ENCODE peak calls at places on chromosomes 16 and 17, in ten cellular contexts. One of them, this sample, is unnamed.

GRCh38 chr17:82242977-82243647 is 14.3 kb downstream of the SLC16A3 start:
- DNase-seq in transverse colon: peak; percentile 65
- DNase-seq in mammary epithelial cell: peak; percentile 64
- DNase-seq in fibroblast of pulmonary artery: peak; percentile 89
- DNase-seq in lower lobe of right lung: peak; percentile 86
- DNase-seq in cardiac muscle cell: no peak
- DNase-seq in stomach: peak; percentile 88
- DNase-seq in colonic mucosa: peak; percentile 67
- DNase-seq in hepatocyte: peak; percentile 74
- DNase-seq in spleen: peak; percentile 77
- DNase-seq in this sample: no peak

GRCh38 chr16:14180431-14181059 is 109.4 kb downstream of the MRTFB start:
- DNase-seq in transverse colon: no peak
- DNase-seq in mammary epithelial cell: peak; percentile 3
- DNase-seq in fibroblast of pulmonary artery: no peak
- DNase-seq in lower lobe of right lung: peak; percentile 50
- DNase-seq in cardiac muscle cell: peak; percentile 46
- DNase-seq in stomach: no peak
- DNase-seq in colonic mucosa: no peak
- DNase-seq in hepatocyte: no peak
- DNase-seq in spleen: no peak
- DNase-seq in this sample: no peak

GRCh38 chr16:57689772-57690558 is 4.6 kb upstream of the DRC7 start:
- DNase-seq in transverse colon: no peak
- DNase-seq in mammary epithelial cell: no peak
- DNase-seq in fibroblast of pulmonary artery: no peak
- DNase-seq in lower lobe of right lung: no peak
- DNase-seq in cardiac muscle cell: peak; percentile 18
- DNase-seq in stomach: no peak
- DNase-seq in colonic mucosa: no peak
- DNase-seq in hepatocyte: no peak
- DNase-seq in spleen: peak; percentile 88
- DNase-seq in this sample: peak; percentile 40

GRCh38 chr17:59423137-59423703 is 91.8 kb downstream of the YPEL2 start:
- DNase-seq in transverse colon: no peak
- DNase-seq in mammary epithelial cell: no peak
- DNase-seq in fibroblast of pulmonary artery: peak; percentile 90
- DNase-seq in lower lobe of right lung: no peak
- DNase-seq in cardiac muscle cell: peak; percentile 54
- DNase-seq in stomach: no peak
- DNase-seq in colonic mucosa: no peak
- DNase-seq in hepatocyte: peak; percentile 62
- DNase-seq in spleen: no peak
- DNase-seq in this sample: no peak

GRCh38 chr17:38605852-38606645 is at the start of gene SRCIN1:
- DNase-seq in transverse colon: peak; percentile 74
- DNase-seq in mammary epithelial cell: peak; percentile 16
- DNase-seq in fibroblast of pulmonary artery: no peak
- DNase-seq in lower lobe of right lung: peak; percentile 71
- DNase-seq in cardiac muscle cell: peak; percentile 65
- DNase-seq in stomach: peak; percentile 76
- DNase-seq in colonic mucosa: peak; percentile 72
- DNase-seq in hepatocyte: peak; percentile 84
- DNase-seq in spleen: peak; percentile 81
- DNase-seq in this sample: no peak

GRCh38 chr17:376936-377863 is 24.6 kb upstream of the RPH3AL start:
- DNase-seq in transverse colon: no peak
- DNase-seq in mammary epithelial cell: no peak
- DNase-seq in fibroblast of pulmonary artery: no peak
- DNase-seq in lower lobe of right lung: no peak
- DNase-seq in cardiac muscle cell: no peak
- DNase-seq in stomach: no peak
- DNase-seq in colonic mucosa: no peak
- DNase-seq in hepatocyte: no peak
- DNase-seq in spleen: peak; percentile 11
- DNase-seq in this sample: no peak

GRCh38 chr17:40097931-40098845 is 2.2 kb downstream of the NR1D1 start:
- DNase-seq in transverse colon: peak; percentile 90
- DNase-seq in mammary epithelial cell: peak; percentile 81
- DNase-seq in fibroblast of pulmonary artery: peak; percentile 40
- DNase-seq in lower lobe of right lung: peak; percentile 60
- DNase-seq in cardiac muscle cell: no peak
- DNase-seq in stomach: peak; percentile 85
- DNase-seq in colonic mucosa: peak; percentile 89
- DNase-seq in hepatocyte: peak; percentile 82
- DNase-seq in spleen: no peak
- DNase-seq in this sample: no peak

GRCh38 chr17:17780941-17781590 is 55.7 kb downstream of the SREBF1 start:
- DNase-seq in transverse colon: peak; percentile 16
- DNase-seq in mammary epithelial cell: no peak
- DNase-seq in fibroblast of pulmonary artery: peak; percentile 78
- DNase-seq in lower lobe of right lung: no peak
- DNase-seq in cardiac muscle cell: peak; percentile 82
- DNase-seq in stomach: peak; percentile 52
- DNase-seq in colonic mucosa: peak; percentile 29
- DNase-seq in hepatocyte: peak; percentile 84
- DNase-seq in spleen: no peak
- DNase-seq in this sample: no peak

GRCh38 chr17:34728771-34729310 is 149.5 kb downstream of the TMEM132E start:
- DNase-seq in transverse colon: no peak
- DNase-seq in mammary epithelial cell: no peak
- DNase-seq in fibroblast of pulmonary artery: no peak
- DNase-seq in lower lobe of right lung: no peak
- DNase-seq in cardiac muscle cell: no peak
- DNase-seq in stomach: no peak
- DNase-seq in colonic mucosa: no peak
- DNase-seq in hepatocyte: no peak
- DNase-seq in spleen: no peak
- DNase-seq in this sample: no peak

GRCh38 chr17:8162232-8162996 is at the start of gene VAMP2:
- DNase-seq in transverse colon: peak; percentile 85
- DNase-seq in mammary epithelial cell: peak; percentile 66
- DNase-seq in fibroblast of pulmonary artery: peak; percentile 70
- DNase-seq in lower lobe of right lung: peak; percentile 89
- DNase-seq in cardiac muscle cell: peak; percentile 87
- DNase-seq in stomach: peak; percentile 86
- DNase-seq in colonic mucosa: peak; percentile 78
- DNase-seq in hepatocyte: peak; percentile 94
- DNase-seq in spleen: peak; percentile 96
- DNase-seq in this sample: no peak

GRCh38 chr16:2699791-2700600 is 17.7 kb downstream of the KCTD5 start:
- DNase-seq in transverse colon: no peak
- DNase-seq in mammary epithelial cell: no peak
- DNase-seq in fibroblast of pulmonary artery: no peak
- DNase-seq in lower lobe of right lung: no peak
- DNase-seq in cardiac muscle cell: no peak
- DNase-seq in stomach: no peak
- DNase-seq in colonic mucosa: no peak
- DNase-seq in hepatocyte: no peak
- DNase-seq in spleen: no peak
- DNase-seq in this sample: no peak
- H3K4me3 ChIP-seq in transverse colon: no peak overlapping the region
- H3K4me3 ChIP-seq in mammary epithelial cell: no peak overlapping the region
- H3K4me3 ChIP-seq in fibroblast of pulmonary artery: no peak overlapping the region
- H3K4me3 ChIP-seq in lower lobe of right lung: no peak overlapping the region
- H3K4me3 ChIP-seq in cardiac muscle cell: no peak overlapping the region
- H3K4me3 ChIP-seq in stomach: no peak overlapping the region
- H3K4me3 ChIP-seq in colonic mucosa: no peak overlapping the region
- H3K4me3 ChIP-seq in hepatocyte: no peak overlapping the region
- H3K4me3 ChIP-seq in spleen: no peak overlapping the region
- H3K4me3 ChIP-seq in this sample: no peak overlapping the region

GRCh38 chr16:11234884-11235702 is 20.9 kb downstream of the SOCS1 start:
- DNase-seq in transverse colon: no peak
- DNase-seq in mammary epithelial cell: no peak
- DNase-seq in fibroblast of pulmonary artery: no peak
- DNase-seq in lower lobe of right lung: peak; percentile 71
- DNase-seq in cardiac muscle cell: no peak
- DNase-seq in stomach: no peak
- DNase-seq in colonic mucosa: no peak
- DNase-seq in hepatocyte: no peak
- DNase-seq in spleen: no peak
- DNase-seq in this sample: no peak

GRCh38 chr16:11236855-11237254 is 19.1 kb downstream of the SOCS1 start:
- DNase-seq in transverse colon: no peak
- DNase-seq in mammary epithelial cell: no peak
- DNase-seq in fibroblast of pulmonary artery: peak; percentile 50
- DNase-seq in lower lobe of right lung: peak; percentile 79
- DNase-seq in cardiac muscle cell: no peak
- DNase-seq in stomach: no peak
- DNase-seq in colonic mucosa: no peak
- DNase-seq in hepatocyte: no peak
- DNase-seq in spleen: no peak
- DNase-seq in this sample: no peak

GRCh38 chr16:11233727-11234376 is 22.2 kb downstream of the SOCS1 start:
- DNase-seq in transverse colon: peak; percentile 34
- DNase-seq in mammary epithelial cell: no peak
- DNase-seq in fibroblast of pulmonary artery: no peak
- DNase-seq in lower lobe of right lung: no peak
- DNase-seq in cardiac muscle cell: no peak
- DNase-seq in stomach: no peak
- DNase-seq in colonic mucosa: no peak
- DNase-seq in hepatocyte: no peak
- DNase-seq in spleen: no peak
- DNase-seq in this sample: no peak

GRCh38 chr16:11236441-11236840 is 19.6 kb downstream of the SOCS1 start:
- DNase-seq in transverse colon: no peak
- DNase-seq in mammary epithelial cell: no peak
- DNase-seq in fibroblast of pulmonary artery: no peak
- DNase-seq in lower lobe of right lung: no peak
- DNase-seq in cardiac muscle cell: no peak
- DNase-seq in stomach: no peak
- DNase-seq in colonic mucosa: no peak
- DNase-seq in hepatocyte: no peak
- DNase-seq in spleen: no peak
- DNase-seq in this sample: no peak

DNA sequence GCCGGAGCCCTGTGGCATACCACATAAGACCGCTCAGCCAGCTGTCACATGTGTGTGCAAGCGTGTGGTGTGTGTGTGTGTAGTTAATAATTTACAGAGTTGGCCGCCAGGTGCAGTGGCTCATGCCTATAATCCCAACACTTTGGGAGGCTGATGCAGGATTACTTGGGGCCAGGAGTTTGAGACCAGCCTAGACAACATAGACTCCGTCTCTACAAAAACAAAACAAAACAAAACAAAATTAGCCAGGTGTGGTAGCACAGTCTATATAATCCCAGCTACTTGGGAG is 20.4 kb downstream of the SOCS1 start:
- DNase-seq in transverse colon: peak; percentile 43
- DNase-seq in mammary epithelial cell: no peak
- DNase-seq in fibroblast of pulmonary artery: no peak
- DNase-seq in lower lobe of right lung: no peak
- DNase-seq in cardiac muscle cell: no peak
- DNase-seq in stomach: peak; percentile 64
- DNase-seq in colonic mucosa: peak; percentile 54
- DNase-seq in hepatocyte: no peak
- DNase-seq in spleen: no peak
- DNase-seq in this sample: no peak
- TF ChIP-seq CTCF in transverse colon: no peak
- TF ChIP-seq CTCF in mammary epithelial cell: no peak
- TF ChIP-seq CTCF in fibroblast of pulmonary artery: no peak
- TF ChIP-seq CTCF in lower lobe of right lung: no peak
- TF ChIP-seq CTCF in cardiac muscle cell: no peak
- TF ChIP-seq CTCF in stomach: no peak
- TF ChIP-seq CTCF in colonic mucosa: no peak
- TF ChIP-seq CTCF in hepatocyte: no peak
- TF ChIP-seq CTCF in spleen: no peak
- TF ChIP-seq CTCF in this sample: no peak

DNA sequence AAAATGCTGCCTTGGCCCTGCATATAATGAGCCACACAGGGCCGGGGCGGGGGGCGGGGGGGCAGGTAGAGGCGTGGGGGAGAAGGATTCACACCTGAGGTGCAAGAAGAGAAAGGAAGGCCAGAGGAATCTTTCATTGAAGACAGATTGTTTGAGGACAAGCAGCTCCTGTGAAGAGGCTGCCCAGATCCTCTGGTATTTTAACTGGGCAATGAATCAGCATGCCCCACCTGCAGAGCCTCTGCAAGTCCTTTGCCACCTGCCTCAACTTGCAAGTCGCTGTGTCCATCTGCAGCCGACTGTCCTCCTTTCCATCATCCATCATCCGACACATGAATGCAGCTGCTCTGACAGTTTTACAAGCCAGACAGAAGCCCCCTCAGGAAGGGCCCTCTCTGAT is 1.2 kb upstream of the SOST start:
- DNase-seq in transverse colon: no peak
- DNase-seq in mammary epithelial cell: peak; percentile 79
- DNase-seq in fibroblast of pulmonary artery: no peak
- DNase-seq in lower lobe of right lung: no peak
- DNase-seq in cardiac muscle cell: no peak
- DNase-seq in stomach: no peak
- DNase-seq in colonic mucosa: no peak
- DNase-seq in hepatocyte: no peak
- DNase-seq in spleen: no peak
- DNase-seq in this sample: no peak
- H3K4me3 ChIP-seq in transverse colon: no peak overlapping the region
- H3K4me3 ChIP-seq in mammary epithelial cell: no peak overlapping the region
- H3K4me3 ChIP-seq in fibroblast of pulmonary artery: no peak overlapping the region
- H3K4me3 ChIP-seq in lower lobe of right lung: no peak overlapping the region
- H3K4me3 ChIP-seq in cardiac muscle cell: no peak overlapping the region
- H3K4me3 ChIP-seq in stomach: no peak overlapping the region
- H3K4me3 ChIP-seq in colonic mucosa: no peak overlapping the region
- H3K4me3 ChIP-seq in hepatocyte: no peak overlapping the region
- H3K4me3 ChIP-seq in spleen: no peak overlapping the region
- H3K4me3 ChIP-seq in this sample: no peak overlapping the region

GRCh38 chr16:84925092-84925772 is 86.1 kb downstream of the ZDHHC7 start:
- DNase-seq in transverse colon: peak; percentile 64
- DNase-seq in mammary epithelial cell: no peak
- DNase-seq in fibroblast of pulmonary artery: no peak
- DNase-seq in lower lobe of right lung: peak; percentile 75
- DNase-seq in cardiac muscle cell: peak; percentile 60
- DNase-seq in stomach: peak; percentile 72
- DNase-seq in colonic mucosa: peak; percentile 78
- DNase-seq in hepatocyte: peak; percentile 48
- DNase-seq in spleen: peak; percentile 90
- DNase-seq in this sample: peak; percentile 4

GRCh38 chr16:84927621-84928591 is 83.4 kb downstream of the ZDHHC7 start:
- DNase-seq in transverse colon: no peak
- DNase-seq in mammary epithelial cell: no peak
- DNase-seq in fibroblast of pulmonary artery: no peak
- DNase-seq in lower lobe of right lung: no peak
- DNase-seq in cardiac muscle cell: no peak
- DNase-seq in stomach: no peak
- DNase-seq in colonic mucosa: no peak
- DNase-seq in hepatocyte: no peak
- DNase-seq in spleen: peak; percentile 85
- DNase-seq in this sample: no peak

GRCh38 chr16:84924339-84925091 is 86.8 kb downstream of the ZDHHC7 start:
- DNase-seq in transverse colon: no peak
- DNase-seq in mammary epithelial cell: no peak
- DNase-seq in fibroblast of pulmonary artery: no peak
- DNase-seq in lower lobe of right lung: no peak
- DNase-seq in cardiac muscle cell: no peak
- DNase-seq in stomach: no peak
- DNase-seq in colonic mucosa: peak; percentile 63
- DNase-seq in hepatocyte: no peak
- DNase-seq in spleen: no peak
- DNase-seq in this sample: no peak

GRCh38 chr16:84926462-84926861 is 84.9 kb downstream of the ZDHHC7 start:
- DNase-seq in transverse colon: no peak
- DNase-seq in mammary epithelial cell: no peak
- DNase-seq in fibroblast of pulmonary artery: no peak
- DNase-seq in lower lobe of right lung: no peak
- DNase-seq in cardiac muscle cell: peak; percentile 27
- DNase-seq in stomach: no peak
- DNase-seq in colonic mucosa: no peak
- DNase-seq in hepatocyte: no peak
- DNase-seq in spleen: no peak
- DNase-seq in this sample: no peak

GRCh38 chr16:84925773-84926372 is 85.5 kb downstream of the ZDHHC7 start:
- DNase-seq in transverse colon: no peak
- DNase-seq in mammary epithelial cell: no peak
- DNase-seq in fibroblast of pulmonary artery: no peak
- DNase-seq in lower lobe of right lung: no peak
- DNase-seq in cardiac muscle cell: no peak
- DNase-seq in stomach: no peak
- DNase-seq in colonic mucosa: no peak
- DNase-seq in hepatocyte: no peak
- DNase-seq in spleen: no peak
- DNase-seq in this sample: no peak
- TF ChIP-seq CTCF in transverse colon: no peak
- TF ChIP-seq CTCF in mammary epithelial cell: no peak
- TF ChIP-seq CTCF in fibroblast of pulmonary artery: no peak
- TF ChIP-seq CTCF in lower lobe of right lung: no peak
- TF ChIP-seq CTCF in cardiac muscle cell: no peak
- TF ChIP-seq CTCF in stomach: no peak
- TF ChIP-seq CTCF in colonic mucosa: no peak
- TF ChIP-seq CTCF in hepatocyte: no peak
- TF ChIP-seq CTCF in spleen: no peak
- TF ChIP-seq CTCF in this sample: no peak